ENCODE peak calls at places on chromosomes 12 and 14, in eight cellular contexts. B is foreskin fibroblast; A is GM12865; W is suprapubic skin; P is type B pancreatic cell; Z is fibroblast of mammary gland; E is CD8-positive, alpha-beta T cell; H is kidney epithelial cell. U is an unnamed sample.

GRCh38 chr14:102029956-102030355 is 56.9 kb downstream of the HSP90AA1 start:
- DNase-seq in B (no peak), A (no peak), W (no peak), P (no peak), Z (peak; percentile 33), E (no peak), H (no peak), U (peak; percentile 94)

GRCh38 chr12:126797525-126797924 is 1469.4 kb upstream of the TMEM132C start:
- DNase-seq in B (no peak), A (no peak), W (no peak), P (no peak), Z (no peak), E (no peak), H (no peak), U (no peak)

GRCh38 chr14:104388011-104388521 is 191.5 kb upstream of the C14orf180 start:
- DNase-seq in B (no peak), A (no peak), W (peak; percentile 44), P (peak; percentile 62), Z (no peak), E (no peak), H (no peak), U (no peak)

GRCh38 chr12:11023387-11023786 is 967 bp upstream of the TAS2R19 start:
- DNase-seq in B (no peak), A (no peak), W (no peak), P (no peak), Z (no peak), E (no peak), H (no peak), U (no peak)

GRCh38 chr14:33332497-33332896 is 393.8 kb downstream of the NPAS3 start:
- DNase-seq in B (no peak), A (no peak), W (no peak), P (no peak), Z (no peak), E (no peak), H (no peak), U (no peak)

GRCh38 chr14:30994681-30995620 is 30.5 kb upstream of the AP4S1 start:
- DNase-seq in B (peak; percentile 44), A (peak; percentile 46), W (no peak), P (no peak), Z (peak; percentile 41), E (no peak), H (no peak), U (peak; percentile 5)

GRCh38 chr12:63394994-63395393 is 244.0 kb upstream of the AVPR1A start:
- DNase-seq in B (no peak), A (no peak), W (no peak), P (no peak), Z (no peak), E (no peak), H (no peak), U (no peak)

GRCh38 chr14:60317609-60318008 is 68.6 kb downstream of the PPM1A start:
- DNase-seq in B (no peak), A (no peak), W (no peak), P (no peak), Z (no peak), E (no peak), H (no peak), U (no peak)

GRCh38 chr12:44000309-44000952 is 164.6 kb downstream of the TMEM117 start:
- DNase-seq in B (peak; percentile 60), A (peak; percentile 69), W (no peak), P (no peak), Z (peak; percentile 63), E (peak; percentile 21), H (no peak), U (no peak)

GRCh38 chr14:82047777-82048470 is 514.3 kb upstream of the SEL1L start:
- DNase-seq in B (no peak), A (no peak), W (no peak), P (no peak), Z (no peak), E (no peak), H (no peak), U (no peak)

GRCh38 chr12:26275313-26276257 is 80.2 kb downstream of the SSPN start:
- DNase-seq in B (peak; percentile 52), A (no peak), W (no peak), P (no peak), Z (peak; percentile 63), E (no peak), H (peak; percentile 64), U (peak; percentile 78)

GRCh38 chr14:100896369-100897060 is 7.0 kb downstream of the RTL1 start:
- DNase-seq in B (no peak), A (no peak), W (peak; percentile 41), P (peak; percentile 58), Z (no peak), E (no peak), H (no peak), U (no peak)

GRCh38 chr12:38585090-38585489 is 268.5 kb downstream of the ALG10B start:
- DNase-seq in B (no peak), A (peak; percentile 22), W (no peak), P (no peak), Z (no peak), E (no peak), H (no peak), U (no peak)

DNA sequence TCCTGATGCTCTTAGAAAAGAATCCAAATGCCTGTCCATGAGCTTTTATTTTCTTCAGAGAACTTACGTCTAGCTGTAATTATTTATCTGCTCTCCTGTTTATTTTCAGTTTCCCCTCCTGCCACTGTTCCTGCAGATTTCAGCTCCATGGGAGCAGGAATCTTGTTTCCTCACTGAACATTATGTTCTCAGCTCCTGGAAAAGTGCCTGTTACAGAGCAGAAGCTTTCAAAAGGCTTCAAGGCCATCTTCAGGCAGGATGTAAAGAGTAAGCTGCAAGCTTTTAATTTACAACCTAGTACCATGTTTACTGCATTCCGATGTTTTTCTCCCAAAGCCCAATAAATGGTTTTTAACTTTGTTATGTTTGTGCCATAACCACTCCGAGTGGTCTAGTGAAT is 98.4 kb upstream of the BTG1 start:
- DNase-seq in B (peak; percentile 78), A (no peak), W (no peak), P (no peak), Z (peak; percentile 82), E (no peak), H (no peak), U (peak; percentile 27)
- TF ChIP-seq CTCF in B (no peak), A (no peak), W (no peak), P (no peak), Z (peak; percentile 28), E (no peak), H (no peak), U (no peak)

GRCh38 chr12:97134495-97134894 is 227.4 kb downstream of the NEDD1 start:
- DNase-seq in B (no peak), A (no peak), W (no peak), P (no peak), Z (no peak), E (no peak), H (no peak), U (no peak)
- TF ChIP-seq CTCF in B (no peak), A (no peak), W (no peak), P (peak; percentile 62), Z (no peak), E (no peak), H (peak; percentile 22), U (peak; percentile 12)

GRCh38 chr14:93824518-93825234 is 36.4 kb upstream of the PRIMA1 start:
- DNase-seq in B (no peak), A (no peak), W (no peak), P (no peak), Z (no peak), E (no peak), H (no peak), U (no peak)
- TF ChIP-seq CTCF in B (no peak), A (no peak), W (no peak), P (no peak), Z (no peak), E (no peak), H (no peak), U (no peak)

GRCh38 chr12:49109631-49110172 is 945 bp downstream of the LMBR1L start:
- DNase-seq in B (no peak), A (no peak), W (no peak), P (no peak), Z (no peak), E (no peak), H (no peak), U (no peak)

GRCh38 chr12:49110191-49111155 is at the start of gene LMBR1L:
- DNase-seq in B (peak; percentile 99), A (peak; percentile 98), W (peak; percentile 99), P (peak; percentile 94), Z (peak; percentile 98), E (peak; percentile 98), H (peak; percentile 91), U (peak; percentile 98)

GRCh38 chr12:49105504-49106120 is 5.0 kb downstream of the LMBR1L start:
- DNase-seq in B (no peak), A (no peak), W (no peak), P (no peak), Z (peak; percentile 69), E (no peak), H (no peak), U (no peak)

GRCh38 chr12:49111206-49111605 is 559 bp upstream of the LMBR1L start:
- DNase-seq in B (no peak), A (no peak), W (no peak), P (no peak), Z (no peak), E (no peak), H (no peak), U (no peak)

DNA sequence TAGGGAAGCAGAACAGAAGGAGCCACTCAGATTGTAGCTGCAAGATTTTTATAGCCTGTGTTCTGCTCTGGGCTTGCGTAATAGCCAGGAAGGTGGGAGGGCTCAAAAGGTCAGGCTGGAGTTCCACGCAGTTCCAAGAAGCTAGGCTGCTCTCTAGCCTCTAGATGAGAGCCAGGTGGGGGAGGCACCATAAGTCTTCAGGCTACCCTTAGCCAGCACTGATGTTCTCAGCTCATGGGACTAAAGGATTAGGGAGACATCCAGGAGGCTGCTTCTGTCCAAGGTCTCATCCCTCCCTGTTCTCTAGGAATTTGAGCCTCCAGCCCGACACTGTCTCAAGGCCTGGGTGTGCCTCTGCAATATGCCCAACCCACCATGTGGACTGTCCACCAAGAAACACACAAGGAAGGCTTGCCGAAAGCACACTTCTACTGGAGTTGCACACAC is 1.7 kb downstream of the LMBR1L start:
- DNase-seq in B (peak; percentile 80), A (no peak), W (no peak), P (no peak), Z (peak; percentile 57), E (no peak), H (no peak), U (no peak)
- TF ChIP-seq CTCF in B (no peak), A (no peak), W (no peak), P (no peak), Z (no peak), E (no peak), H (no peak), U (no peak)

U was measured in astrocyte of the cerebellum.